ENCODE peak calls at places on chromosome 12, in eight cellular contexts. X, H, F, G, E, N, R and J are unnamed samples. For H3K9me3, the result is how much of the 10 kb centered on the place peaks cover.

GRCh38 chr12:123744836-123745235 is 17.3 kb upstream of the DNAH10 start:
- DNase-seq in H (no peak), E (peak), R (no peak), X (no peak), F (no peak), G (no peak), N (no peak), J (no peak)

GRCh38 chr12:16299403-16299802 is 21.9 kb upstream of the SLC15A5 start:
- DNase-seq in R (no peak), G (no peak), N (no peak), H (peak), X (no peak), F (no peak), E (no peak), J (no peak)

GRCh38 chr12:102376251-102376747 is 104.1 kb downstream of the IGF1 start:
- DNase-seq in N (no peak), R (no peak), H (no peak), G (no peak), X (no peak), E (no peak), F (no peak), J (no peak)

GRCh38 chr12:107131832-107132616 is 38.7 kb upstream of the CRY1 start:
- DNase-seq in R (no peak), N (no peak), X (no peak), H (no peak), G (no peak), E (peak), F (peak), J (peak)

GRCh38 chr12:3197131-3197818 is 120.1 kb downstream of the TSPAN9 start:
- DNase-seq in X (no peak), G (no peak), H (no peak), R (no peak), E (no peak), N (no peak), F (no peak), J (no peak)

GRCh38 chr12:44774815-44775411 is 101.2 kb downstream of the NELL2 start:
- DNase-seq in X (peak), G (no peak), R (no peak), E (peak), N (no peak), H (peak), F (peak), J (peak)

GRCh38 chr12:52557481-52557880 is 4.5 kb upstream of the KRT71 start:
- DNase-seq in X (no peak), H (no peak), G (no peak), E (no peak), R (no peak), F (no peak), N (no peak), J (no peak)

GRCh38 chr12:52670506-52670905 is 9.7 kb downstream of the KRT1 start:
- DNase-seq in N (no peak), R (no peak), H (no peak), X (no peak), E (no peak), F (no peak), G (no peak), J (no peak)

GRCh38 chr12:2306012-2306411 is 253.2 kb downstream of the CACNA1C start:
- DNase-seq in H (no peak), X (no peak), E (no peak), R (no peak), N (no peak), G (no peak), F (no peak), J (no peak)

GRCh38 chr12:68675098-68675842 is 11.5 kb upstream of the NUP107 start:
- DNase-seq in X (peak), E (no peak), R (no peak), G (no peak), H (peak), N (peak), F (no peak), J (no peak)

DNA sequence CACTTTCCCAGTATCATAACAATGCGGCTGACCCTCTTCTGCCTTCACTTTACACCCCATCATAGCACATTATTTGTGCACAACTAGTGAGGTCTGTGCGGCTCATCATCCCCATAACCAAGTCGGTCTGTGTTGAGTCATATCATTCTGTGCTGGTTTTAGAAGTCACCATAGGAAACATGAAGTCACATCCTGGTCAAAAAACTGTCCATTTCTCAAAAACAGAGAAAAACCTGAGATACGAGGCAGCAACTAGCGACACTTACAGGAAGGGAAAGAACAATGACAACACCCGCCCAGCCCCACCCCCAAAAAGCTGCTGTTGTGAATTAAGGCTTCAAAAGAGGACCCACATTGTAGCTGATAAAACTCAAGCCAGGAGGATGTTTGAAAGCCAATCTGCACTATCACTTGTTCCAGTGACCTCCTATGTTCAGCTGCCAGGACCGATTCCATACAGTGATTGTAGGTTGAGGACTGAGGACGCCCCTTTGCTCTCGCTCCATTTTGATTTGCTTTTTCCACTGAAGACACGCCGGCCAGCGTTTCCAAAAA is 87.7 kb downstream of the DUSP16 start:
- DNase-seq in G (no peak), X (no peak), E (no peak), N (no peak), H (no peak), F (no peak), R (no peak), J (no peak)
- TF ChIP-seq EP300 in G (no peak), X (no peak), E (no peak), N (no peak), H (no peak), F (no peak), R (no peak), J (no peak)

GRCh38 chr12:130444986-130445385 is 107.3 kb downstream of the PIWIL1 start:
- DNase-seq in E (no peak), R (no peak), H (no peak), X (no peak), G (no peak), N (no peak), F (no peak), J (no peak)
- H3K9me3 ChIP-seq in E (under half), R (under half), H (under half), X (under half), G (under half), N (under half), F (under half), J (under half)

GRCh38 chr12:57452937-57453509 is 2.1 kb upstream of the INHBE start:
- DNase-seq in X (peak), G (no peak), R (peak), N (peak), F (peak), H (peak), E (peak), J (peak)
- TF ChIP-seq EP300 in X (no peak), G (no peak), R (no peak), N (no peak), F (no peak), H (no peak), E (no peak), J (no peak)

GRCh38 chr12:133130038-133130807 is at the start of the genes ZNF10 and ZNF891:
- DNase-seq in X (peak), G (peak), F (peak), H (peak), N (peak), E (peak), R (peak), J (peak)
- H3K9me3 ChIP-seq in X (under half), G (half or more), F (half or more), H (half or more), N (half or more), E (under half), R (under half), J (half or more)

DNA sequence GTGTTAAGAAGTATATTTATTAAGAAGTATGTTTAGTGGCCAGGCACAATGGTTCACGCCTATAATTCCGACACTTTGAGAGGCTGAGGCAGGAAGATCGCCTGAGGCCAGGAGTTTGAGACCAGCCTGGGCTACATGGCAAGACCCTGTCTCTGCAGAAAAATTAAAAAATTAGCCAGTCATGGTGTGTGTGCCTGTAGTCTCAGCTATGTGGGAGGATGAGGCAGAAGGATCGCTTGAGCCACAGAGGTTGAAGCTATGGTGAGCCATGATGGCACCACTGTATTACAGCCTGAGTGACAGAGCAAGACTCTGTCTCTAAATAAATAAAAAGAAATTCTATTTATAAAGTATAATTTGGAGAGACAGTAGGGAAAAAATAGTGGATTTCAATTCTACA is 20.3 kb downstream of the R3HDM2 start:
- DNase-seq in X (no peak), N (no peak), R (no peak), H (no peak), F (no peak), G (no peak), E (no peak), J (no peak)
- TF ChIP-seq EP300 in X (no peak), N (no peak), R (no peak), H (no peak), F (no peak), G (no peak), E (no peak), J (no peak)

GRCh38 chr12:114168061-114168460 is 201.9 kb upstream of the RBM19 start:
- DNase-seq in H (no peak), E (no peak), R (no peak), G (no peak), N (no peak), X (no peak), F (no peak), J (no peak)
- H3K9me3 ChIP-seq in H (under half), E (under half), R (under half), G (under half), N (under half), X (under half), F (under half), J (under half)